ENCODE peak calls at places on chromosomes 4 and X, in five cellular contexts. U is psoas muscle, B is GM06990, C is GM23248, Q is heart right ventricle. G is an unnamed sample.

GRCh38 chrX:139798701-139799100 is 90.7 kb upstream of the MCF2 start:
- DNase-seq in Q (no peak), B (no peak), C (no peak), U (no peak), G (no peak)

GRCh38 chrX:130051176-130051845 is 59.0 kb downstream of the ELF4 start:
- DNase-seq in U (peak; percentile 6), Q (no peak), B (no peak), C (no peak), G (no peak)

GRCh38 chr4:51907001-51907669 is 64.2 kb downstream of the DCUN1D4 start:
- DNase-seq in Q (no peak), B (no peak), C (no peak), U (no peak), G (no peak)

GRCh38 chr4:56757821-56758400 is 63.6 kb downstream of the SPINK2 start:
- DNase-seq in U (no peak), Q (no peak), B (peak; percentile 80), C (peak; percentile 97), G (no peak)

GRCh38 chr4:117626664-117627063 is 407.6 kb upstream of the NDST3 start:
- DNase-seq in C (no peak), Q (no peak), B (no peak), U (no peak), G (no peak)

GRCh38 chr4:11743236-11743635 is 314.5 kb upstream of the HS3ST1 start:
- DNase-seq in Q (no peak), C (no peak), U (no peak), B (no peak), G (no peak)

GRCh38 chr4:52643846-52644245 is 15.3 kb downstream of the USP46 start:
- DNase-seq in Q (peak; percentile 81), C (peak; percentile 77), B (peak; percentile 25), U (peak; percentile 78), G (peak; percentile 63)

GRCh38 chr4:10063544-10064300 is 42.4 kb upstream of the SLC2A9 start:
- DNase-seq in U (peak; percentile 76), C (peak; percentile 88), B (no peak), Q (peak; percentile 66), G (no peak)

GRCh38 chr4:77194989-77195388 is 38.0 kb downstream of the CCNG2 start:
- DNase-seq in C (no peak), Q (no peak), B (no peak), U (no peak), G (no peak)

GRCh38 chrX:70293621-70294020 is 3.7 kb downstream of the KIF4A start:
- DNase-seq in U (no peak), B (no peak), C (peak; percentile 30), Q (no peak), G (no peak)

GRCh38 chrX:41449615-41450014 is 2.5 kb downstream of the NYX start:
- DNase-seq in C (peak; percentile 42), B (no peak), Q (peak; percentile 24), U (no peak), G (no peak)

GRCh38 chr4:96145671-96146070 is 305.8 kb downstream of the PDHA2 start:
- DNase-seq in U (no peak), C (no peak), B (no peak), Q (no peak), G (no peak)

GRCh38 chr4:122156819-122157218 is 4.7 kb downstream of the BLTP1 start:
- DNase-seq in B (no peak), C (no peak), Q (no peak), U (no peak), G (no peak)

GRCh38 chr4:80196259-80197131 is 808 bp upstream of the PRDM8 start:
- DNase-seq in B (no peak), C (no peak), Q (no peak), U (no peak), G (no peak)
- H3K27me3 ChIP-seq in B (no peaks in the 10 kb centered on the region), C (no peaks in the 10 kb centered on the region), Q (peaks cover 87% of the 10 kb centered on the region), U (peaks cover 5% of the 10 kb centered on the region), G (peaks cover 4% of the 10 kb centered on the region)

GRCh38 chr4:2672700-2673099 is 83.4 kb downstream of the TNIP2 start:
- DNase-seq in B (no peak), Q (no peak), C (no peak), U (no peak), G (no peak)

GRCh38 chr4:2667428-2667827 is 88.7 kb downstream of the TNIP2 start:
- DNase-seq in B (no peak), C (no peak), Q (no peak), U (no peak), G (no peak)

GRCh38 chr4:2671267-2671895 is 84.8 kb downstream of the TNIP2 start:
- DNase-seq in Q (no peak), U (no peak), B (no peak), C (no peak), G (no peak)

GRCh38 chr4:2673157-2673556 is 83.0 kb downstream of the TNIP2 start:
- DNase-seq in B (no peak), U (no peak), Q (no peak), C (peak; percentile 22), G (no peak)

DNA sequence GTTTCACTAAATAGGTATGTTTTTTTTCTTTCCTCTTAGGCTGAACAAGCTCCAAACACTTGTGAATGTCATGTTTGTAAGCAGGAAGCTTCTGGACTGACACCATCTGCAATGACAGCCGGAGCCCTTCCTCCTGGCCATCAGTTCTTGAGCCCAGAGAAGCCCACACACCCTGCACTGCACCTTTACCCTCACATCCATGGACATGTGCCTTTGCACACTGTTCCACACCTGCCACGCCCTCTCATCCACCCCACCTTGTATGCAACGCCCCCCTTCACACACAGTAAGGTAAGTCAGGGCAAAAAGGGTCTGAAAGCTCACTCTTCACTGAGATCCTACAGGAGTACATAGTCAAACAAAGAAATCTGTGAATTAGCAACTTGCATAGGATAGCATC is 84.1 kb downstream of the TNIP2 start:
- DNase-seq in B (no peak), U (no peak), C (no peak), Q (no peak), G (no peak)
- H3K36me3 ChIP-seq in B (peaks cover 26% of the 10 kb centered on the region), U (peaks cover 66% of the 10 kb centered on the region), C (peaks cover 35% of the 10 kb centered on the region), Q (no peaks in the 10 kb centered on the region), G (peaks cover 10% of the 10 kb centered on the region)

GRCh38 chrX:51851507-51852085 is 41.8 kb upstream of the MAGED1 start:
- DNase-seq in U (no peak), B (peak; percentile 6), Q (no peak), C (no peak), G (no peak)
- H3K27me3 ChIP-seq in U (no peaks in the 10 kb centered on the region), B (no peaks in the 10 kb centered on the region), Q (no peaks in the 10 kb centered on the region), C (no peaks in the 10 kb centered on the region), G (no peaks in the 10 kb centered on the region)

DNA sequence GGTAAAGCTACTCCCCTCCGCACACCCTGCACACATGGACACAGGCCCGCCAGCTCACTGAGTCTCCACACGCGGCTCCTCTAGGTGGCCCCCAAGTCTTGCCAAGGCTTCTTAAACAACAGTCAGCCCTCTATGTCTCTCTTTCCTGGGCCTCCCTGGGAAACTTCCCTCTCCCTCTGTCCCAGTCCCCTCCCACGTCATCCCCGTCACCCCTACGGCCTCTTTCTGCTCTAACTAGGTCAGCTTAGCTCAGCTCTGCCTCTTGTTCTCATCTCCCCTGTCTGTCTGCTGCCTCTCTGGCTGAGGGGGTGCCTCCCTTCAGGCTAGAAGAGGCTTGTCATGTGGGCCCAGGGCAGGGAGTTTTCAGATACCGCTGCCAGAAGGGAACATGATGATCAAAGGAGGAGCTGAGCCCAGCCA is 38.8 kb downstream of the SEPTIN6 start:
- DNase-seq in Q (peak; percentile 73), C (peak; percentile 43), U (peak; percentile 65), B (no peak), G (no peak)
- H3K36me3 ChIP-seq in Q (no peaks in the 10 kb centered on the region), C (no peaks in the 10 kb centered on the region), U (no peaks in the 10 kb centered on the region), B (peaks cover 13% of the 10 kb centered on the region), G (no peaks in the 10 kb centered on the region)

GRCh38 chr4:74933562-74934015 is 673 bp downstream of the PARM1 start:
- DNase-seq in Q (peak; percentile 16), B (no peak), C (peak; percentile 30), U (peak; percentile 55), G (peak; percentile 74)
- H3K27me3 ChIP-seq in Q (no peaks in the 10 kb centered on the region), B (no peaks in the 10 kb centered on the region), C (peaks cover 75% of the 10 kb centered on the region), U (no peaks in the 10 kb centered on the region), G (no peaks in the 10 kb centered on the region)

GRCh38 chr4:182896421-182896820 is 20.8 kb downstream of the DCTD start:
- DNase-seq in B (no peak), C (no peak), Q (no peak), U (no peak), G (no peak)

GRCh38 chr4:182897601-182898478 is 19.3 kb downstream of the DCTD start:
- DNase-seq in Q (no peak), C (no peak), U (no peak), B (no peak), G (no peak)

GRCh38 chr4:182901337-182901736 is 15.8 kb downstream of the DCTD start:
- DNase-seq in U (no peak), C (no peak), Q (no peak), B (no peak), G (no peak)

GRCh38 chr4:182895791-182896292 is 21.3 kb downstream of the DCTD start:
- DNase-seq in B (no peak), U (no peak), C (no peak), Q (no peak), G (peak; percentile 68)

GRCh38 chr4:182898479-182898799 is 18.7 kb downstream of the DCTD start:
- DNase-seq in Q (no peak), B (no peak), C (no peak), U (no peak), G (no peak)
- H3K36me3 ChIP-seq in Q (no peaks in the 10 kb centered on the region), B (peaks cover 32% of the 10 kb centered on the region), C (peaks cover 37% of the 10 kb centered on the region), U (peaks cover 77% of the 10 kb centered on the region), G (no peaks in the 10 kb centered on the region)

GRCh38 chrX:79176028-79176427 is 31.5 kb downstream of the GPR174 start:
- DNase-seq in Q (no peak), U (no peak), C (no peak), B (no peak), G (no peak)
- H3K27me3 ChIP-seq in Q (no peaks in the 10 kb centered on the region), U (no peaks in the 10 kb centered on the region), C (no peaks in the 10 kb centered on the region), B (no peaks in the 10 kb centered on the region), G (no peaks in the 10 kb centered on the region)